ENCODE peak calls at places on chromosomes 4 and X, in eight cellular contexts. V is GM12865, J is astrocyte of the spinal cord, G is KBM-7, K is Calu3, Y is left lung, T is A549, M is KG1. R is an unnamed sample.
A peak's percentile ranks its signal among the peaks of the same experiment; 100 is the strongest.

GRCh38 chr4:125314676-125315570 is at the start of gene FAT4:
- DNase-seq in Y (peak; percentile 95), G (peak; percentile 87), M (peak; percentile 31), J (peak; percentile 99), K (peak; percentile 89), T (peak; percentile 67), V (peak; percentile 86), R (peak; percentile 5)

GRCh38 chrX:108223606-108224005 is 132.0 kb downstream of the ATG4A start:
- DNase-seq in Y (no peak), V (no peak), J (no peak), T (no peak), K (no peak), G (no peak), M (no peak), R (no peak)

GRCh38 chr4:1072830-1073446 is 40.4 kb downstream of the RNF212 start:
- DNase-seq in G (peak; percentile 77), Y (no peak), V (peak; percentile 63), J (peak; percentile 59), M (peak; percentile 13), T (peak; percentile 65), K (peak; percentile 50), R (peak; percentile 71)

GRCh38 chrX:34578237-34578636 is 78.8 kb downstream of the TMEM47 start:
- DNase-seq in G (peak; percentile 36), J (peak; percentile 55), K (peak; percentile 15), M (no peak), V (no peak), Y (no peak), T (peak; percentile 0), R (no peak)

GRCh38 chr4:2040391-2041233 is 18.5 kb upstream of the NAT8L start:
- DNase-seq in K (no peak), V (no peak), M (no peak), G (no peak), J (no peak), T (no peak), Y (no peak), R (no peak)

GRCh38 chr4:12471193-12471592 is 1012.9 kb downstream of the RAB28 start:
- DNase-seq in Y (no peak), G (no peak), V (no peak), K (no peak), M (no peak), J (no peak), T (no peak), R (no peak)

GRCh38 chrX:47502591-47503222 is 19.7 kb upstream of the ZNF41 start:
- DNase-seq in K (no peak), Y (no peak), G (no peak), V (no peak), J (no peak), T (no peak), M (no peak), R (no peak)

GRCh38 chr4:184263461-184263860 is 45.8 kb upstream of the ENPP6 start:
- DNase-seq in K (no peak), T (no peak), M (no peak), J (no peak), Y (no peak), G (no peak), V (no peak), R (no peak)

GRCh38 chr4:98939446-98939845 is 10.5 kb upstream of the EIF4E start:
- DNase-seq in M (no peak), V (no peak), T (no peak), Y (no peak), K (no peak), J (no peak), G (no peak), R (no peak)

GRCh38 chrX:65674351-65674893 is 7.0 kb downstream of the MSN start:
- DNase-seq in T (no peak), Y (no peak), K (no peak), V (no peak), G (no peak), M (no peak), J (no peak), R (no peak)

GRCh38 chr4:7201351-7202305 is 9.3 kb downstream of the SORCS2 start:
- DNase-seq in V (no peak), M (no peak), K (no peak), J (no peak), G (no peak), T (no peak), Y (peak; percentile 11), R (no peak)

R was measured in HL-60.